ENCODE peak calls at places on chromosomes 5 and 9, in four cellular contexts. One of them, this sample, is unnamed.

GRCh38 chr9:3508531-3509374 is 17.0 kb downstream of the RFX3 start:
- DNase-seq in colonic mucosa: no peak
- DNase-seq in IMR-90: peak
- DNase-seq in cardiac muscle cell: no peak
- DNase-seq in this sample: no peak

GRCh38 chr5:10607666-10608442 is 44.0 kb downstream of the ANKRD33B start:
- DNase-seq in IMR-90: peak
- DNase-seq in colonic mucosa: peak
- DNase-seq in cardiac muscle cell: peak
- DNase-seq in this sample: no peak

GRCh38 chr9:85610074-85610855 is 131.5 kb downstream of the AGTPBP1 start:
- DNase-seq in IMR-90: peak
- DNase-seq in cardiac muscle cell: peak
- DNase-seq in colonic mucosa: peak
- DNase-seq in this sample: peak

GRCh38 chr9:129398101-129398795 is 220.2 kb upstream of the IER5L start:
- DNase-seq in IMR-90: no peak
- DNase-seq in colonic mucosa: no peak
- DNase-seq in cardiac muscle cell: no peak
- DNase-seq in this sample: no peak

GRCh38 chr9:71663931-71664459 is 104.3 kb downstream of the CEMIP2 start:
- DNase-seq in IMR-90: no peak
- DNase-seq in colonic mucosa: no peak
- DNase-seq in cardiac muscle cell: no peak
- DNase-seq in this sample: no peak

GRCh38 chr5:68478306-68479091 is 262.9 kb downstream of the PIK3R1 start:
- DNase-seq in colonic mucosa: no peak
- DNase-seq in cardiac muscle cell: peak
- DNase-seq in IMR-90: peak
- DNase-seq in this sample: no peak

GRCh38 chr5:123134653-123135181 is 45.7 kb downstream of the PRDM6 start:
- DNase-seq in IMR-90: no peak
- DNase-seq in cardiac muscle cell: no peak
- DNase-seq in colonic mucosa: no peak
- DNase-seq in this sample: no peak

GRCh38 chr5:61401726-61402125 is 69.7 kb downstream of the ZSWIM6 start:
- DNase-seq in cardiac muscle cell: peak
- DNase-seq in colonic mucosa: no peak
- DNase-seq in IMR-90: peak
- DNase-seq in this sample: no peak

GRCh38 chr5:5666389-5666788 is 243.9 kb downstream of the ICE1 start:
- DNase-seq in colonic mucosa: no peak
- DNase-seq in cardiac muscle cell: no peak
- DNase-seq in IMR-90: no peak
- DNase-seq in this sample: no peak

DNA sequence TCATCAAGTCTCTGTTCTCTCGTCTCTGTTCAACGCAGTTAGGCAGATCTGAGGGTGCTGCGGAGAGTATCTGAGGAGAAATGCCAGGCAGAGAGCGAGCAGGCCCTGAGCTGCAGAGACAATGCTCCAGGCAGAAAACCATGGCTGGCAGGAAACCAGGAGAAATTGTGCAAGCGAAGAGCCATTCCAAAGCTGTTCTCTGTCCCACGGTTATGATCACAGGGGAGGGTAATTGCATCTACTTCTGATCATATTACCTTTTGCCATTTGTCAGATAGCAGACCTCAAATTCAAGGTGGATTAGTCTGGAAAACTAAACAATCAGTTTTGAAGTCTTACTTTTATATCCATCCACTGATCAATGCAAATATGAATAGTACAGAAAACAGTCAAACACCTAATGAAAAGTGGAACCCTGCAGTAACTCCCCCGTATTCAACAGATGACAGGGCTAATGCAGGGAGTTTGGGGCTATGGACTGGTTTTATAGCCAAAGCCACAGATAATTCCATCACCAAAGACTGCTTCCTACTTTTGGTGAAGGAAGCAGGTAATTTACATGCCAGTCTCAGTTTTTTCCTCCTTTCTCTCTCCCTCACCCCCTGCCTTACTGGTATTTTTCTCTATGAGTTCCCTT is 228.0 kb downstream of the DCP2 start:
- DNase-seq in cardiac muscle cell: peak
- DNase-seq in IMR-90: peak
- DNase-seq in colonic mucosa: peak
- DNase-seq in this sample: no peak
- H3K4me3 ChIP-seq in cardiac muscle cell: no peak
- H3K4me3 ChIP-seq in IMR-90: no peak
- H3K4me3 ChIP-seq in colonic mucosa: no peak
- H3K4me3 ChIP-seq in this sample: no peak

GRCh38 chr9:91789941-91790340 is 160.1 kb downstream of the ROR2 start:
- DNase-seq in colonic mucosa: no peak
- DNase-seq in IMR-90: peak
- DNase-seq in cardiac muscle cell: peak
- DNase-seq in this sample: no peak

GRCh38 chr9:91795500-91796241 is 154.4 kb downstream of the ROR2 start:
- DNase-seq in colonic mucosa: no peak
- DNase-seq in cardiac muscle cell: no peak
- DNase-seq in IMR-90: peak
- DNase-seq in this sample: no peak

GRCh38 chr9:91787931-91788330 is 162.1 kb downstream of the ROR2 start:
- DNase-seq in colonic mucosa: no peak
- DNase-seq in cardiac muscle cell: no peak
- DNase-seq in IMR-90: no peak
- DNase-seq in this sample: no peak

GRCh38 chr9:91786132-91786896 is 163.7 kb downstream of the ROR2 start:
- DNase-seq in IMR-90: no peak
- DNase-seq in colonic mucosa: no peak
- DNase-seq in cardiac muscle cell: no peak
- DNase-seq in this sample: no peak

GRCh38 chr9:91790912-91791311 is 159.1 kb downstream of the ROR2 start:
- DNase-seq in IMR-90: peak
- DNase-seq in colonic mucosa: no peak
- DNase-seq in cardiac muscle cell: no peak
- DNase-seq in this sample: no peak
- TF ChIP-seq CTCF in IMR-90: no peak
- TF ChIP-seq CTCF in colonic mucosa: no peak
- TF ChIP-seq CTCF in cardiac muscle cell: no peak
- TF ChIP-seq CTCF in this sample: no peak

GRCh38 chr5:53246042-53246836 is 136.7 kb upstream of the MOCS2 start:
- DNase-seq in colonic mucosa: no peak
- DNase-seq in IMR-90: peak
- DNase-seq in cardiac muscle cell: peak
- DNase-seq in this sample: peak
- H3K4me3 ChIP-seq in colonic mucosa: no peak
- H3K4me3 ChIP-seq in IMR-90: no peak
- H3K4me3 ChIP-seq in cardiac muscle cell: no peak
- H3K4me3 ChIP-seq in this sample: no peak

DNA sequence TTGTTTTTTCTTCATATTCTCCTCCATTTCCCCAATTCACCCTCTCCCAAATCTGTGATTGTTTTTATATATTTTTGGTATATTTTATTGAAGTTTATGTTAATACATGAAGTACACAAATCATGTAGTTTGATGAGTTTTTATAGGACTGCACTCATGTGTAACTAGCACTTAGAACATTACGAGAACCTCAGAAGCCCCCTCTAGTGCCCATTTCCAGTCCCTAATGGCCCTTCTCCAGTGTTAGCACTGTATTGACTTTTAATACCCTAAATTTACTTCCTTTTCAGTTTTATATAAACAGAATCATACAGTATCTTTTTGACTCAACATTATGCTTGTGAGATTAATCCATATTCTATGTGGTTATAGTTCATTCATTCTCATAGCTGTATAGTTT is 18.5 kb upstream of the FKTN start:
- DNase-seq in IMR-90: no peak
- DNase-seq in colonic mucosa: no peak
- DNase-seq in cardiac muscle cell: no peak
- DNase-seq in this sample: peak
- TF ChIP-seq CTCF in IMR-90: no peak
- TF ChIP-seq CTCF in colonic mucosa: no peak
- TF ChIP-seq CTCF in cardiac muscle cell: peak
- TF ChIP-seq CTCF in this sample: peak

This sample was measured in HFF-Myc.